ENCODE peak calls at places on chromosomes 5 and 9, in four cellular contexts. N is GM12891, X is breast epithelium, P is esophagus squamous epithelium. M is an unnamed sample.

GRCh38 chr9:76883341-76883740 is 22.6 kb downstream of the PRUNE2 start:
- DNase-seq in N (no peak), X (no peak), P (no peak), M (no peak)

GRCh38 chr9:33290994-33291397 is 680 bp downstream of the NFX1 start:
- DNase-seq in N (no peak), X (no peak), P (no peak), M (no peak)

GRCh38 chr5:66646570-66646969 is 50.4 kb downstream of the MAST4 start:
- DNase-seq in N (no peak), X (no peak), P (no peak), M (no peak)

GRCh38 chr5:172830876-172831662 is 3.0 kb upstream of the ERGIC1 start:
- DNase-seq in N (no peak), X (no peak), P (no peak), M (no peak)

GRCh38 chr9:123697686-123698085 is 232.2 kb downstream of the DENND1A start:
- DNase-seq in N (no peak), X (no peak), P (no peak), M (no peak)

GRCh38 chr5:135034186-135034962 is at the start of gene PITX1:
- DNase-seq in N (no peak), X (no peak), P (no peak), M (peak; percentile 96)

GRCh38 chr9:113682297-113682771 is 193.8 kb upstream of the ZNF618 start:
- DNase-seq in N (peak; percentile 34), X (peak; percentile 34), P (no peak), M (peak; percentile 76)

GRCh38 chr5:179269781-179270543 is 75.3 kb downstream of the ADAMTS2 start:
- DNase-seq in N (no peak), X (no peak), P (no peak), M (no peak)

GRCh38 chr5:146426853-146427618 is 20.1 kb upstream of the TCERG1 start:
- DNase-seq in N (no peak), X (no peak), P (no peak), M (peak; percentile 42)

GRCh38 chr5:139481122-139481533 is 1.4 kb downstream of the STING1 start:
- DNase-seq in N (no peak), X (peak; percentile 31), P (no peak), M (no peak)

GRCh38 chr9:137310190-137311052 is 8.3 kb upstream of the NRARP start:
- DNase-seq in N (peak; percentile 30), X (no peak), P (no peak), M (no peak)

GRCh38 chr5:149550608-149551226 is 522 bp downstream of the CSNK1A1 start:
- DNase-seq in N (no peak), X (no peak), P (no peak), M (no peak)

GRCh38 chr5:108606185-108606584 is 141.5 kb upstream of the FER start:
- DNase-seq in N (no peak), X (no peak), P (no peak), M (no peak)

GRCh38 chr5:150484964-150485769 is 22.8 kb upstream of the NDST1 start:
- DNase-seq in N (no peak), X (no peak), P (no peak), M (no peak)

GRCh38 chr5:957730-958485 is 50.7 kb upstream of the NKD2 start:
- DNase-seq in N (no peak), X (peak; percentile 40), P (no peak), M (no peak)

GRCh38 chr5:100731768-100732167 is 171.3 kb downstream of the ST8SIA4 start:
- DNase-seq in N (peak; percentile 7), X (no peak), P (no peak), M (no peak)

GRCh38 chr5:58582004-58582403 is 871 bp upstream of the RAB3C start:
- DNase-seq in N (no peak), X (no peak), P (no peak), M (no peak)

GRCh38 chr5:173456751-173457171 is 128.5 kb upstream of the STC2 start:
- DNase-seq in N (no peak), X (no peak), P (no peak), M (no peak)

GRCh38 chr5:67549947-67550346 is 353.3 kb upstream of the CD180 start:
- DNase-seq in N (no peak), X (no peak), P (no peak), M (no peak)

GRCh38 chr5:152901754-152902153 is 496.7 kb upstream of the NMUR2 start:
- DNase-seq in N (no peak), X (no peak), P (no peak), M (no peak)

GRCh38 chr5:61333351-61334223 is 1.5 kb downstream of the ZSWIM6 start:
- DNase-seq in N (peak; percentile 20), X (no peak), P (no peak), M (peak; percentile 33)

GRCh38 chr9:89171693-89172092 is 6.9 kb downstream of the SHC3 start:
- DNase-seq in N (no peak), X (no peak), P (no peak), M (no peak)

GRCh38 chr9:95910023-95910706 is 34.7 kb downstream of the ERCC6L2 start:
- DNase-seq in N (no peak), X (no peak), P (no peak), M (no peak)

GRCh38 chr9:70085241-70085640 is 41.6 kb downstream of the MAMDC2 start:
- DNase-seq in N (no peak), X (no peak), P (no peak), M (no peak)

GRCh38 chr5:134430001-134430569 is 18.4 kb upstream of the CDKN2AIPNL start:
- DNase-seq in N (no peak), X (no peak), P (no peak), M (no peak)

GRCh38 chr9:38276751-38277439 is 115.6 kb upstream of the ALDH1B1 start:
- DNase-seq in N (no peak), X (no peak), P (no peak), M (no peak)

GRCh38 chr5:75366787-75367186 is 29.8 kb downstream of the HMGCR start:
- DNase-seq in N (no peak), X (no peak), P (no peak), M (no peak)

GRCh38 chr5:134410822-134411221 is 859 bp downstream of the CDKN2AIPNL start:
- DNase-seq in N (no peak), X (no peak), P (no peak), M (no peak)

GRCh38 chr9:89425921-89426388 is 72.0 kb downstream of the SEMA4D start:
- DNase-seq in N (no peak), X (no peak), P (no peak), M (no peak)

GRCh38 chr9:16213781-16214515 is 656.5 kb downstream of the BNC2 start:
- DNase-seq in N (no peak), X (peak; percentile 31), P (no peak), M (peak; percentile 66)

GRCh38 chr5:98602534-98603112 is 170.8 kb upstream of the RGMB start:
- DNase-seq in N (no peak), X (no peak), P (no peak), M (no peak)

GRCh38 chr9:136051568-136052432 is 43.3 kb downstream of the NACC2 start:
- DNase-seq in N (peak; percentile 18), X (peak; percentile 72), P (no peak), M (peak; percentile 98)
- TF ChIP-seq POLR2A in N (no peak), X (no peak), P (no peak), M (peak; percentile 2)

DNA sequence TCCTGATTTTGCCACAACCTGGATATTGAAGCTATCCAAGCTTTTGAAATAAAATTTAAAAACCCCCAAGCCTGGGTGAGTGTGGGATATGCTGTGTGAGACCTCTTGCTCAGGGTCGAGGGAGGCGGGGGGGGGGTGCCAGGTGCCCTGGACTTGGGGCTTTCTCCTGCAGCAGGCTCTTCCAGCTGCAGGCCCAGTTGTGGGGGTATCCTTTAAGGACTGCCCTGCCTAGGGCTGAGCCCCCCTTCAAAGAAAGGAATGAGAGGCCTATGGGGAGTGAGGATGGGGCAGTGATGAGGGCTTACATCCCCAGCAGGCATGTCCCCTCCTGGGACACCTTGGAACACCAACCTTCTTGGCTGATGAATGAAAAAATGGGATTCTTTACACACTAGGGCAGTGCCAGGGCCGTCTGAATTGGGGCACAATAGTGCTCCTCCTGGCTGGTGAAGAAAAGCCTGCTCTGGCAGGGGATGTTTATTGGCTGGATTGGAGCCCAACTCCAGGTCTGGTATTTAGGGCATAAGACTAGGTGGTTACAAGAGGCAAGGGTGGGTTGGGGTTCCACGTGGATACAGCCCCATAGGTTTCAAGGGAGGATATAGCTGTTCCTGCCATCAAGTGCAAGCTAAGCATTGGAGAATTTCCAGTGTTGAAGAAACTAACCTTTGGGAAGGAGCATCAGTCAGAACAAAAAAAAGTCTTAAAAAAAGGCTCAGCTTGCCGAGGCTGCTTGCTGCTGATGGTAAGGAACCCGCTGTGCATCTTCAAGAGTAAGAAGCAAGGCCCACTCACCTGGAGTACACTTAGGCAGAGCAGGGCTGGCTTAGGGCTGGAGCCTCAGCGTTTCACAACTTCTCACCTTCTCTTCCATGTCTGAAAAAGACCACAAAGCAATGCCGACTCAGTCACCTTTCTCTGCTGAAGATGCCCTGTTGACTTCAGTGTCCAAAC is 7.0 kb downstream of the HNRNPAB start:
- DNase-seq in N (no peak), X (no peak), P (no peak), M (no peak)
- TF ChIP-seq POLR2A in N (no peak), X (no peak), P (no peak), M (no peak)

DNA sequence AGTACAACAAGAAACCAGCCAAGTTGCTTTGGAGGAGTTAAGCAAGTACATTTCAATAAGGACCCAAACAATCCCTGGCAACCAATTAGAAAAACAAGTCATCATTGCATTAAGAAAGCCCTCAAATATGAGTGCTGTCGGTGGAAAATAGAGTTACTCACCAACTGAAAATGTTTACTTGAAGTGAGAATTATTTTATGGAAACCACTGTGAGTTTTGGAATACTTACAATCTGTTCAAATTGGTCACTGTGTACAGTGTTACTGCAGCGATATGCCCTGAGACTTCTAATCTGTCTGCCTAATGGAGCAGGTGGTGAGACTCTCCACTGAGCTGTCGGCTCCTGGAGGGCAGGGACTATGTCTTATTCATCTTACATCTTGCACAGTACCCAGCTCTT is 1073.2 kb upstream of the DMAC1 start:
- DNase-seq in N (no peak), X (no peak), P (no peak), M (no peak)
- TF ChIP-seq POLR2A in N (no peak), X (no peak), P (no peak), M (no peak)

GRCh38 chr5:124748687-124749594 is 2.5 kb upstream of the ZNF608 start:
- DNase-seq in N (peak; percentile 36), X (peak; percentile 92), P (peak; percentile 31), M (peak; percentile 26)

GRCh38 chr5:124746916-124747769 is 704 bp upstream of the ZNF608 start:
- DNase-seq in N (no peak), X (peak; percentile 87), P (peak; percentile 28), M (no peak)

GRCh38 chr5:124745367-124746251 is 830 bp downstream of the ZNF608 start:
- DNase-seq in N (no peak), X (peak; percentile 35), P (no peak), M (no peak)

GRCh38 chr5:124746252-124746915 is at the start of gene ZNF608:
- DNase-seq in N (no peak), X (peak; percentile 32), P (no peak), M (no peak)

GRCh38 chr5:124747770-124748686 is 1.6 kb upstream of the ZNF608 start:
- DNase-seq in N (no peak), X (no peak), P (no peak), M (no peak)
- TF ChIP-seq POLR2A in N (no peak), X (no peak), P (no peak), M (no peak)